ENCODE peak calls at places on chromosomes 4 and X, in seven cellular contexts. One of them, this sample, is unnamed.

GRCh38 chr4:16583764-16584163 is 314.7 kb downstream of the LDB2 start:
- DNase-seq in PC-3: peak
- DNase-seq in OCI-LY7: no peak
- DNase-seq in AG10803: peak
- DNase-seq in cardiac fibroblast: peak
- DNase-seq in fibroblast of lung: no peak
- DNase-seq in Calu3: no peak
- DNase-seq in this sample: no peak

GRCh38 chr4:95204267-95204835 is 344.4 kb downstream of the UNC5C start:
- DNase-seq in AG10803: no peak
- DNase-seq in cardiac fibroblast: no peak
- DNase-seq in PC-3: no peak
- DNase-seq in OCI-LY7: no peak
- DNase-seq in fibroblast of lung: no peak
- DNase-seq in Calu3: no peak
- DNase-seq in this sample: no peak

GRCh38 chr4:30653291-30653690 is 66.9 kb upstream of the PCDH7 start:
- DNase-seq in fibroblast of lung: no peak
- DNase-seq in cardiac fibroblast: no peak
- DNase-seq in AG10803: no peak
- DNase-seq in Calu3: no peak
- DNase-seq in PC-3: no peak
- DNase-seq in OCI-LY7: no peak
- DNase-seq in this sample: no peak

GRCh38 chr4:15020502-15021286 is 18.4 kb downstream of the CPEB2 start:
- DNase-seq in AG10803: no peak
- DNase-seq in Calu3: no peak
- DNase-seq in PC-3: no peak
- DNase-seq in fibroblast of lung: no peak
- DNase-seq in cardiac fibroblast: no peak
- DNase-seq in OCI-LY7: no peak
- DNase-seq in this sample: no peak

GRCh38 chr4:117983541-117984451 is 50.5 kb upstream of the NDST3 start:
- DNase-seq in cardiac fibroblast: no peak
- DNase-seq in Calu3: no peak
- DNase-seq in PC-3: no peak
- DNase-seq in fibroblast of lung: no peak
- DNase-seq in AG10803: no peak
- DNase-seq in OCI-LY7: no peak
- DNase-seq in this sample: no peak

GRCh38 chr4:8730681-8731080 is 138.1 kb downstream of the CPZ start:
- DNase-seq in AG10803: no peak
- DNase-seq in fibroblast of lung: no peak
- DNase-seq in PC-3: no peak
- DNase-seq in OCI-LY7: no peak
- DNase-seq in Calu3: no peak
- DNase-seq in cardiac fibroblast: no peak
- DNase-seq in this sample: no peak

GRCh38 chr4:7398104-7398423 is 36.7 kb downstream of the PSAPL1 start:
- DNase-seq in Calu3: peak
- DNase-seq in fibroblast of lung: peak
- DNase-seq in OCI-LY7: no peak
- DNase-seq in AG10803: peak
- DNase-seq in PC-3: peak
- DNase-seq in cardiac fibroblast: peak
- DNase-seq in this sample: no peak

GRCh38 chr4:19999331-19999730 is 252.4 kb upstream of the SLIT2 start:
- DNase-seq in Calu3: no peak
- DNase-seq in fibroblast of lung: no peak
- DNase-seq in cardiac fibroblast: no peak
- DNase-seq in AG10803: no peak
- DNase-seq in OCI-LY7: no peak
- DNase-seq in PC-3: no peak
- DNase-seq in this sample: no peak

GRCh38 chr4:149047368-149047767 is 605.2 kb upstream of the NR3C2 start:
- DNase-seq in Calu3: no peak
- DNase-seq in PC-3: no peak
- DNase-seq in AG10803: peak
- DNase-seq in OCI-LY7: no peak
- DNase-seq in cardiac fibroblast: peak
- DNase-seq in fibroblast of lung: no peak
- DNase-seq in this sample: no peak

GRCh38 chrX:50586980-50587379 is 116.4 kb upstream of the DGKK start:
- DNase-seq in cardiac fibroblast: no peak
- DNase-seq in OCI-LY7: no peak
- DNase-seq in AG10803: no peak
- DNase-seq in fibroblast of lung: no peak
- DNase-seq in PC-3: no peak
- DNase-seq in Calu3: no peak
- DNase-seq in this sample: no peak

GRCh38 chr4:56782019-56782418 is 39.5 kb downstream of the SPINK2 start:
- DNase-seq in OCI-LY7: no peak
- DNase-seq in PC-3: no peak
- DNase-seq in fibroblast of lung: no peak
- DNase-seq in cardiac fibroblast: no peak
- DNase-seq in Calu3: no peak
- DNase-seq in AG10803: no peak
- DNase-seq in this sample: no peak

GRCh38 chr4:879730-880079 is 52.4 kb downstream of the GAK start:
- DNase-seq in Calu3: no peak
- DNase-seq in cardiac fibroblast: no peak
- DNase-seq in OCI-LY7: no peak
- DNase-seq in PC-3: no peak
- DNase-seq in fibroblast of lung: no peak
- DNase-seq in AG10803: no peak
- DNase-seq in this sample: peak

GRCh38 chr4:52917836-52918235 is 55.7 kb downstream of the RASL11B start:
- DNase-seq in AG10803: no peak
- DNase-seq in cardiac fibroblast: no peak
- DNase-seq in fibroblast of lung: no peak
- DNase-seq in OCI-LY7: no peak
- DNase-seq in Calu3: no peak
- DNase-seq in PC-3: no peak
- DNase-seq in this sample: no peak

GRCh38 chr4:16212138-16212782 is 14.0 kb downstream of the TAPT1 start:
- DNase-seq in AG10803: no peak
- DNase-seq in fibroblast of lung: no peak
- DNase-seq in PC-3: no peak
- DNase-seq in Calu3: no peak
- DNase-seq in cardiac fibroblast: no peak
- DNase-seq in OCI-LY7: no peak
- DNase-seq in this sample: no peak

GRCh38 chr4:74628808-74629616 is 165.3 kb downstream of the BTC start:
- DNase-seq in PC-3: peak
- DNase-seq in cardiac fibroblast: peak
- DNase-seq in Calu3: no peak
- DNase-seq in fibroblast of lung: no peak
- DNase-seq in OCI-LY7: no peak
- DNase-seq in AG10803: no peak
- DNase-seq in this sample: no peak

GRCh38 chrX:140057001-140057411 is 91.7 kb upstream of the CXorf66 start:
- DNase-seq in Calu3: peak
- DNase-seq in AG10803: peak
- DNase-seq in OCI-LY7: peak
- DNase-seq in fibroblast of lung: peak
- DNase-seq in cardiac fibroblast: peak
- DNase-seq in PC-3: peak
- DNase-seq in this sample: peak

DNA sequence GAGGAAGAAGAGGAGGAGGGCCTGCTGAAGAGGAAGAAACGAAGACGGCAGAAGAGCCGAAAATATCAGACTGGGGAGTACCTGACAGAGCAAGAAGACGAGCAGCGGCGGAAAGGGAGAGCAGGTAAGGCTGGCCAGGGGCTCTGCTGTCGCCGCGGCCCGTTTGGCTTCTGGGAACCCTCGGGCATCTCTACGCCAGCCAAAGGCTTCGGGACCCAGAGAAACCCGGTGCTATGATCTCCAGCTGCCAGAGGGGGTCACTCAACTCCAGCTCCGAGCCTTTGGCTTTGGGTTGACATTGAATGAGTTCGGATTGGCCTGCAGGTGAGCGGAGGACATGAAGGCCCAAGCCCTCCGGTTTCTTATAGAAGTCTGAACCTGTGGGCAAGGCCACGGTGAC is 42.8 kb downstream of the BCORL1 start:
- DNase-seq in OCI-LY7: peak
- DNase-seq in fibroblast of lung: no peak
- DNase-seq in AG10803: no peak
- DNase-seq in PC-3: no peak
- DNase-seq in Calu3: no peak
- DNase-seq in cardiac fibroblast: no peak
- DNase-seq in this sample: no peak
- TF ChIP-seq CTCF in OCI-LY7: peak
- TF ChIP-seq CTCF in fibroblast of lung: no peak
- TF ChIP-seq CTCF in AG10803: no peak
- TF ChIP-seq CTCF in PC-3: no peak
- TF ChIP-seq CTCF in Calu3: no peak
- TF ChIP-seq CTCF in cardiac fibroblast: no peak
- TF ChIP-seq CTCF in this sample: no peak

GRCh38 chr4:127400736-127401346 is 231.9 kb upstream of the INTU start:
- DNase-seq in AG10803: peak
- DNase-seq in PC-3: peak
- DNase-seq in OCI-LY7: peak
- DNase-seq in fibroblast of lung: peak
- DNase-seq in cardiac fibroblast: peak
- DNase-seq in Calu3: peak
- DNase-seq in this sample: peak
- TF ChIP-seq CTCF in AG10803: peak
- TF ChIP-seq CTCF in PC-3: peak
- TF ChIP-seq CTCF in OCI-LY7: peak
- TF ChIP-seq CTCF in fibroblast of lung: peak
- TF ChIP-seq CTCF in cardiac fibroblast: peak
- TF ChIP-seq CTCF in Calu3: peak
- TF ChIP-seq CTCF in this sample: peak

DNA sequence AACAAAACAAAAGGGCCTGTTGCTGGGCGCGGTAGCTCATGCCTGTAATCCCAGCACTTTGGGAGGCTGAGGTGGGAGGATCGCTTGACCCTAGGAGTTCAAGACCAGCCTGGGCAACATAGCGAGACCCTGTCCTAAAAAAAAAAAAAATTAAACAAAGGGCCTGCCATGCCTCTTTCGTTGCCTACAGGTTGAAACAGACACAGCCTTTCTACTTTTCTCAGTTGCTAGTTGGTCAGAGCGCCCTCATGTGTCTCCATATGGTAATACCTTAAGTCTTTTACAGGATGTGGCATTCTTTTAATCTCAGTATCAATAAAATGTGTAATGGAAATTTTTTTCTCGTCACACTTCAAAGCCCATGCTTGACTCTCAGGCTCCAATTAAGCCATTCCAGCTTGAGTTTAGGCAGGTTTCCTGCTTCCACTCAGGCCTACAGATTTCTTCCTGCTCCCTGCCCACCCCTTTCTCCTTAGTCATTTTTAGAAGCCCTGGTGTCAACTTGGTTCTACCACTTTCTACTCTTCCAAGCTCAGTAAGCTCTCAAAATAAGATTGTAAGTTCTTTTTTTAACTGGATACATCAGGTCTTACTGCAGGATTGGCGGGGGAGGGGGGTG is 4.6 kb upstream of the SOWAHD start:
- DNase-seq in Calu3: peak
- DNase-seq in cardiac fibroblast: peak
- DNase-seq in AG10803: peak
- DNase-seq in OCI-LY7: peak
- DNase-seq in PC-3: peak
- DNase-seq in fibroblast of lung: peak
- DNase-seq in this sample: peak
- TF ChIP-seq CTCF in Calu3: peak
- TF ChIP-seq CTCF in cardiac fibroblast: peak
- TF ChIP-seq CTCF in AG10803: peak
- TF ChIP-seq CTCF in OCI-LY7: peak
- TF ChIP-seq CTCF in PC-3: peak
- TF ChIP-seq CTCF in fibroblast of lung: peak
- TF ChIP-seq CTCF in this sample: peak

DNA sequence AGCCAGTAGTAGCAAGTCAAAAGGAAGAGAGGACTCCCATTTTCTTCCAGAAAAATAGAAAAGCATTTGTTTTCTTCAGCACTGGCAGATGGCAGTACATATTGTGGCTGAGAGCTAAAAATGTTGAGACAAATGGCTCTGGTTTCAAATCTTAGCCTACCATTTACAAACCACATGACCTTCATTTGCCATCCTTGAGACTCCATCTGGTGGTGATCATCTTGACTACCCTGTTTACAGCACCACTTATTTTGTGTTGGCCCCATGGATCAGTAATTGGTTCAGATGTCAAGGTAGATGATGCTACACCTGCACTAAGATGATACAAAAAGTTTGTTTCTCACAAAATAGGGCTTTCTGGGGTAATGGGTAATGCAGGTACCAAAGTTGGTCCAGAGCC is 951.8 kb upstream of the IGFBP7 start:
- DNase-seq in Calu3: no peak
- DNase-seq in PC-3: peak
- DNase-seq in OCI-LY7: no peak
- DNase-seq in fibroblast of lung: no peak
- DNase-seq in AG10803: no peak
- DNase-seq in cardiac fibroblast: no peak
- DNase-seq in this sample: no peak
- TF ChIP-seq CTCF in Calu3: no peak
- TF ChIP-seq CTCF in PC-3: peak
- TF ChIP-seq CTCF in OCI-LY7: no peak
- TF ChIP-seq CTCF in fibroblast of lung: no peak
- TF ChIP-seq CTCF in AG10803: no peak
- TF ChIP-seq CTCF in cardiac fibroblast: no peak
- TF ChIP-seq CTCF in this sample: no peak

DNA sequence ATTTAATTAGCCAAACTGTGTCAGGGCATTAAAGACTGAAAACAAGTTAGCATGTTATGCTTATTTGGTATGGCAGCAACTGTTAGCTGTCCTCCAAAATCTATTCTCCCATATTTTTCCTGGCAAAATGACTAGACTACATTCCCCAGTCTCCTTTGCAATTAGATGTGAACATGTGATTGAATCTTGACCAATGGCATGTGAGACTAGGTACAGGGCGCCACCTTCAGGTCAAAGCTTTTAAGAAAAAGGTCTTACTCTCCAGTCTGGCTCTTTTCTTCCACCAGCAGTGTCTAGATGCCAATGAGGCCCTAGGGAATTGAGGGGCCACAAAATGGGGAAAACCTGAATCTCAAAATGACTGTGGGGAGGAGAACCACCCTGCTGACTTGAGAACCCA is 408.2 kb downstream of the SMARCA1 start:
- DNase-seq in PC-3: peak
- DNase-seq in cardiac fibroblast: peak
- DNase-seq in OCI-LY7: peak
- DNase-seq in Calu3: peak
- DNase-seq in AG10803: no peak
- DNase-seq in fibroblast of lung: peak
- DNase-seq in this sample: peak
- TF ChIP-seq CTCF in PC-3: peak
- TF ChIP-seq CTCF in cardiac fibroblast: no peak
- TF ChIP-seq CTCF in OCI-LY7: peak
- TF ChIP-seq CTCF in Calu3: peak
- TF ChIP-seq CTCF in AG10803: no peak
- TF ChIP-seq CTCF in fibroblast of lung: no peak
- TF ChIP-seq CTCF in this sample: peak